ENCODE peak calls at places on chromosomes 4 and X, in five cellular contexts. J is tibial artery, F is LHCN-M2, N is mucosa of descending colon, E is GM12864. I is an unnamed sample.

GRCh38 chrX:25001808-25002657 is 13.7 kb downstream of the ARX start:
- DNase-seq in E (no peak), F (no peak), J (no peak), N (no peak), I (no peak)

GRCh38 chrX:108947205-108947604 is 210.8 kb upstream of the IRS4 start:
- DNase-seq in J (no peak), N (no peak), F (no peak), E (no peak), I (no peak)

GRCh38 chr4:19327364-19327763 is 924.3 kb upstream of the SLIT2 start:
- DNase-seq in F (no peak), N (no peak), J (no peak), E (no peak), I (no peak)

GRCh38 chr4:3518941-3519340 is 13.3 kb downstream of the LRPAP1 start:
- DNase-seq in E (no peak), N (peak), J (peak), F (no peak), I (no peak)

GRCh38 chr4:55359397-55359916 is 13.4 kb downstream of the SRD5A3 start:
- DNase-seq in J (peak), E (no peak), N (no peak), F (no peak), I (no peak)

GRCh38 chr4:105751718-105752299 is 43.2 kb downstream of the GSTCD start:
- DNase-seq in N (no peak), F (no peak), E (no peak), J (no peak), I (no peak)

GRCh38 chr4:6875431-6875831 is 34.2 kb upstream of the TBC1D14 start:
- DNase-seq in E (no peak), J (no peak), F (no peak), N (no peak), I (no peak)

GRCh38 chr4:133151681-133152329 is 2.7 kb downstream of the PCDH10 start:
- DNase-seq in F (peak), J (peak), N (peak), E (no peak), I (no peak)

GRCh38 chr4:8913121-8913857 is 41.6 kb upstream of the HMX1 start:
- DNase-seq in F (no peak), N (no peak), E (no peak), J (no peak), I (no peak)

GRCh38 chr4:182808673-182809416 is 108.3 kb downstream of the DCTD start:
- DNase-seq in J (no peak), F (no peak), N (no peak), E (no peak), I (no peak)

GRCh38 chrX:45228126-45228525 is 27.4 kb upstream of the DIPK2B start:
- DNase-seq in N (no peak), J (no peak), E (no peak), F (no peak), I (no peak)